ENCODE peak calls at places on chromosomes 6 and 20, in four cellular contexts. N is HL-60, F is K562, B is GM12878. S is an unnamed sample.

GRCh38 chr6:12923644-12924235 is 207.2 kb downstream of the PHACTR1 start:
- DNase-seq in B (no peak), N (no peak), F (no peak), S (peak)

GRCh38 chr20:23362392-23363256 is 642 bp downstream of the GZF1 start:
- DNase-seq in B (no peak), F (no peak), N (no peak), S (peak)

GRCh38 chr6:56101141-56101553 is 146.2 kb downstream of the COL21A1 start:
- DNase-seq in N (peak), F (no peak), B (no peak), S (no peak)

GRCh38 chr6:71473908-71474307 is 185.3 kb downstream of the OGFRL1 start:
- DNase-seq in F (no peak), N (no peak), B (no peak), S (no peak)

GRCh38 chr6:161876231-161876630 is 602.4 kb upstream of the AGPAT4 start:
- DNase-seq in N (no peak), F (no peak), B (no peak), S (no peak)

GRCh38 chr20:59567585-59568508 is 36.5 kb upstream of the PHACTR3 start:
- DNase-seq in B (no peak), N (no peak), F (no peak), S (no peak)

GRCh38 chr6:15021074-15021473 is 224.8 kb upstream of the JARID2 start:
- DNase-seq in B (no peak), N (no peak), F (no peak), S (no peak)

GRCh38 chr6:166156942-166157341 is 10.7 kb downstream of the TBXT start:
- DNase-seq in F (no peak), B (no peak), N (no peak), S (no peak)

GRCh38 chr20:59006864-59007757 is at the start of gene CTSZ:
- DNase-seq in N (peak), B (no peak), F (peak), S (peak)

GRCh38 chr20:32718749-32719348 is 24.4 kb downstream of the COMMD7 start:
- DNase-seq in N (no peak), F (no peak), B (no peak), S (no peak)

GRCh38 chr20:4548552-4548951 is 173.2 kb upstream of the PRND start:
- DNase-seq in N (no peak), B (no peak), F (no peak), S (no peak)

GRCh38 chr6:148677594-148678476 is 69.0 kb upstream of the UST start:
- DNase-seq in B (peak), N (no peak), F (no peak), S (no peak)

GRCh38 chr6:130825772-130826441 is 1.3 kb upstream of the SMLR1 start:
- DNase-seq in F (no peak), B (no peak), N (no peak), S (no peak)

GRCh38 chr20:13857304-13857703 is 72.5 kb downstream of the NDUFAF5 start:
- DNase-seq in N (no peak), B (no peak), F (no peak), S (no peak)

GRCh38 chr6:17283074-17283473 is 1.9 kb downstream of the RBM24 start:
- DNase-seq in N (no peak), B (no peak), F (no peak), S (no peak)

GRCh38 chr6:53673138-53673801 is 7.7 kb upstream of the KLHL31 start:
- DNase-seq in N (no peak), F (no peak), B (no peak), S (no peak)

GRCh38 chr6:33112148-33112547 is 36.4 kb downstream of the HLA-DPB1 start:
- DNase-seq in F (peak), N (no peak), B (peak), S (peak)

GRCh38 chr6:101666256-101666655 is 272.7 kb downstream of the GRIK2 start:
- DNase-seq in B (no peak), N (no peak), F (no peak), S (no peak)

GRCh38 chr20:46237221-46237620 is 71.1 kb downstream of the CDH22 start:
- DNase-seq in F (no peak), B (no peak), N (no peak), S (no peak)

GRCh38 chr6:33162471-33162870 is 29.8 kb downstream of the COL11A2 start:
- DNase-seq in B (no peak), F (peak), N (no peak), S (peak)

GRCh38 chr6:3773696-3774298 is 22.3 kb upstream of the PXDC1 start:
- DNase-seq in N (no peak), B (no peak), F (no peak), S (no peak)

GRCh38 chr20:61576372-61576771 is 324.3 kb downstream of the CDH4 start:
- DNase-seq in B (no peak), N (no peak), F (no peak), S (no peak)

GRCh38 chr20:9166153-9166780 is 97.4 kb downstream of the PLCB4 start:
- DNase-seq in N (no peak), B (no peak), F (no peak), S (no peak)

GRCh38 chr6:75526502-75527127 is 33.0 kb upstream of the FILIP1 start:
- DNase-seq in N (peak), F (peak), B (peak), S (no peak)

GRCh38 chr20:258963-259362 is 1.4 kb downstream of the DEFB132 start:
- DNase-seq in F (peak), N (no peak), B (no peak), S (no peak)

GRCh38 chr6:81511423-81511822 is 241.1 kb downstream of the TENT5A start:
- DNase-seq in N (no peak), F (no peak), B (no peak), S (no peak)

GRCh38 chr20:50380697-50381040 is 129.5 kb upstream of the PTPN1 start:
- DNase-seq in F (no peak), N (no peak), B (no peak), S (no peak)

GRCh38 chr6:157274471-157275226 is 48.7 kb downstream of the TMEM242 start:
- DNase-seq in F (peak), B (peak), N (no peak), S (peak)

GRCh38 chr6:29651413-29652197 is 5.3 kb upstream of the MOG start:
- DNase-seq in F (peak), N (no peak), B (no peak), S (no peak)

GRCh38 chr6:80271074-80271473 is 164.6 kb downstream of the BCKDHB start:
- DNase-seq in B (no peak), F (no peak), N (no peak), S (no peak)

GRCh38 chr20:40568200-40568599 is 120.8 kb downstream of the MAFB start:
- DNase-seq in N (no peak), B (no peak), F (no peak), S (no peak)

GRCh38 chr20:25270829-25271251 is 23.0 kb downstream of the PYGB start:
- DNase-seq in F (no peak), N (no peak), B (no peak), S (no peak)

GRCh38 chr6:43992126-43992663 is 135.1 kb downstream of the MRPL14 start:
- DNase-seq in B (no peak), F (no peak), N (no peak), S (no peak)

GRCh38 chr20:36017034-36017951 is 48.9 kb downstream of the CNBD2 start:
- DNase-seq in N (no peak), F (no peak), B (no peak), S (no peak)

GRCh38 chr6:35808688-35809087 is 3.5 kb downstream of the LHFPL5 start:
- DNase-seq in B (no peak), F (no peak), N (no peak), S (no peak)
- TF ChIP-seq SPI1 in B (no peak), F (no peak), N (no peak), S (no peak)

GRCh38 chr6:138571174-138571573 is 71.9 kb upstream of the NHSL1 start:
- DNase-seq in B (no peak), N (no peak), F (no peak), S (no peak)

GRCh38 chr6:138570716-138571020 is 71.4 kb upstream of the NHSL1 start:
- DNase-seq in N (no peak), F (no peak), B (no peak), S (no peak)

GRCh38 chr6:138571585-138572199 is 72.4 kb upstream of the NHSL1 start:
- DNase-seq in B (no peak), F (no peak), N (no peak), S (no peak)

GRCh38 chr6:138572885-138573284 is 73.6 kb upstream of the NHSL1 start:
- DNase-seq in F (no peak), N (no peak), B (no peak), S (no peak)

GRCh38 chr6:138572200-138572875 is 73.0 kb upstream of the NHSL1 start:
- DNase-seq in F (no peak), N (no peak), B (no peak), S (no peak)
- TF ChIP-seq POLR2AphosphoS5 in F (no peak), N (no peak), B (no peak), S (no peak)

GRCh38 chr6:45448417-45449389 is 71.0 kb upstream of the SUPT3H start:
- DNase-seq in N (no peak), F (no peak), B (no peak), S (no peak)
- TF ChIP-seq SPI1 in N (no peak), F (no peak), B (no peak), S (no peak)

GRCh38 chr6:105603779-105604592 is 201.1 kb upstream of the PREP start:
- DNase-seq in B (no peak), N (no peak), F (no peak), S (no peak)

GRCh38 chr6:105598264-105598663 is 195.4 kb upstream of the PREP start:
- DNase-seq in N (no peak), F (no peak), B (no peak), S (no peak)

GRCh38 chr6:105600342-105601293 is 197.7 kb upstream of the PREP start:
- DNase-seq in F (no peak), N (no peak), B (no peak), S (no peak)

GRCh38 chr6:105604593-105604905 is 201.7 kb upstream of the PREP start:
- DNase-seq in B (no peak), N (no peak), F (no peak), S (no peak)

GRCh38 chr6:105601541-105602174 is 198.8 kb upstream of the PREP start:
- DNase-seq in N (peak), F (no peak), B (peak), S (no peak)
- TF ChIP-seq POLR2AphosphoS5 in N (no peak), F (no peak), B (peak), S (no peak)

GRCh38 chr20:53048387-53048786 is 76.2 kb downstream of the TSHZ2 start:
- DNase-seq in N (no peak), B (no peak), F (no peak), S (no peak)

GRCh38 chr20:53045941-53046340 is 73.8 kb downstream of the TSHZ2 start:
- DNase-seq in N (no peak), F (no peak), B (no peak), S (no peak)

GRCh38 chr20:53047203-53047602 is 75.0 kb downstream of the TSHZ2 start:
- DNase-seq in F (no peak), N (no peak), B (no peak), S (no peak)

GRCh38 chr20:53052380-53052779 is 80.2 kb downstream of the TSHZ2 start:
- DNase-seq in B (no peak), N (no peak), F (no peak), S (no peak)

DNA sequence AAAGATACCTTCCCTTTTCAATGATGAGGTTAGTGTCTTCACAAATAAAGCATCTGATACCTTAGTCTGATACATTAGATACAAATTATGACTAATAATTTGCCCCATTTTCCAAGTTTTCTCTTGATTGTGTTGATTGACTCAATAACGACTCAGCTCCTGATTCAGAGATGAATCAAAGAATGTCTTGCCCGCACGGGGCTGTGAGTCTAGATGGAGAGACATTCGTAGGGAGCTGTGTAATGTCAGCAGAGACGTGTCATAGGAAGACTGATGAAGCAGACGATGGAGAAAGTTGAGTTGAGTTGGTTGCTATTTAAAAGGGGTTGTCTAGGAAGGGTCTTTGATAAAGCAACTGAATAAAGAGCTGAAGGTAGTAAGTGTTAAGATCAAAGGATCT is 78.2 kb downstream of the TSHZ2 start:
- DNase-seq in F (no peak), B (no peak), N (no peak), S (no peak)
- TF ChIP-seq SPI1 in F (no peak), B (no peak), N (no peak), S (no peak)

DNA sequence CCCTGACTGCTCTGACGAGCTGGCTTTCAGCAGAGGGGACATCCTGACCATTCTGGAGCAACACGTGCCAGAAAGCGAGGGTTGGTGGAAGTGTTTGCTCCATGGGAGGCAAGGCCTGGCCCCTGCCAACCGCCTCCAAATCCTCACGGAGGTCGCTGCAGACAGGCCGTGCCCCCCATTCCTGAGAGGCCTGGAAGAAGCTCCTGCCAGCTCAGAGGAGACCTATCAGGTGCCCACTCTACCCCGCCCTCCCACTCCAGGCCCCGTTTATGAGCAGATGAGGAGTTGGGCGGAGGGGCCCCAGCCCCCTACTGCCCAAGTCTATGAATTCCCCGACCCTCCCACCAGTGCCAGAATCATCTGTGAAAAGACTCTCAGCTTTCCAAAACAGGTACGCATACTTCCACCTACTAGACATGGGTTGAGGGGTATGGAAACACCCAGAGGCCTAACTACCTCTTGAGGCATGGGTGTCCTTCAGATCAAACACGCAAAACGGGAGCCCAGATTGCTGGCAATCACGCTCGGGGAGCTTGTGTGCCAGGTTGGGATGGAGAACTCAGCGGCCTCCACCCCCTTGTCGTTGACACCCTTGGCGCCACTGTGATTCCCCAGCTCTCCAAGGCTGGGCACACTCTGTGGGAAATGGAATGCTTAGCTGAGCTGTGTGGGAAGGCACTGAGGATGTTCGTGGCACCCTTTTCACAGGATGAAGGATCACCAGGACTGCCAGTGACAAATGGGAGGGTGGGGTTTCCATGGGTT is 25.3 kb downstream of the CASS4 start:
- DNase-seq in B (no peak), F (no peak), N (no peak), S (no peak)
- TF ChIP-seq POLR2AphosphoS5 in B (no peak), F (no peak), N (no peak), S (no peak)

DNA sequence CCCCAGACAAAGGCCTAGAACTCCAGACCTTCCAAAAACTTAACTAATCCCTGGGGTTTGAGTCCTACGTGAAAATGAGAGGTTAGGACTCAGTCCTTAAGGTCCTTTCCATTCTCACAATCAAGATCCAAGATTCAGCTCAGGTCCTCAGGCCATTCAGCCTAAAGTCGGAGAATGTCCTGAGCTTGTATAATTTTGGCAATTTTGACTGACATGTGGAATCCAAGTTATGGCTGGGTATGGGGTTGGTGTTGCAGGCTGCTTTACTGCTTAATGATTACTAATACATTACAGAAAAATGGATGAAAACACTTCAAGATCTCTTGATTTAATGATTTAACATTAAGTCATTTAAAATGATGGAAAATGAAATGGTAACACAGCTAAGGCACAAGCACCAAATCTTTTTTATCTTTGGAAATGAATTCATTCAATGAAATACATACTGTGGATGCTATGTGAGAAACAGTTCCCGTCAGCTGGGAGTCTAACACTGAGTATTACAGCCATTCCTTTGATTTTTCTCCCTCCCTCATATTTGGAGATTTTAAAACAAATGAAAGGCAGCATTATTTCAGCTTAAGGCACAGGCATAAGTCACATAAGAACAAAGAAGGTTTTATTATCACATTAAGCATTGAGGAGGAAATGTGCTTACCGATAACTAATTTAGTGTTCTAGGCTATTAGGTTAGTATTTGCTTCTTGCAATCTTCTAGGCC is 1.3 kb downstream of the ARHGAP18 start:
- DNase-seq in F (no peak), B (no peak), N (no peak), S (no peak)
- TF ChIP-seq SPI1 in F (no peak), B (no peak), N (no peak), S (no peak)

DNA sequence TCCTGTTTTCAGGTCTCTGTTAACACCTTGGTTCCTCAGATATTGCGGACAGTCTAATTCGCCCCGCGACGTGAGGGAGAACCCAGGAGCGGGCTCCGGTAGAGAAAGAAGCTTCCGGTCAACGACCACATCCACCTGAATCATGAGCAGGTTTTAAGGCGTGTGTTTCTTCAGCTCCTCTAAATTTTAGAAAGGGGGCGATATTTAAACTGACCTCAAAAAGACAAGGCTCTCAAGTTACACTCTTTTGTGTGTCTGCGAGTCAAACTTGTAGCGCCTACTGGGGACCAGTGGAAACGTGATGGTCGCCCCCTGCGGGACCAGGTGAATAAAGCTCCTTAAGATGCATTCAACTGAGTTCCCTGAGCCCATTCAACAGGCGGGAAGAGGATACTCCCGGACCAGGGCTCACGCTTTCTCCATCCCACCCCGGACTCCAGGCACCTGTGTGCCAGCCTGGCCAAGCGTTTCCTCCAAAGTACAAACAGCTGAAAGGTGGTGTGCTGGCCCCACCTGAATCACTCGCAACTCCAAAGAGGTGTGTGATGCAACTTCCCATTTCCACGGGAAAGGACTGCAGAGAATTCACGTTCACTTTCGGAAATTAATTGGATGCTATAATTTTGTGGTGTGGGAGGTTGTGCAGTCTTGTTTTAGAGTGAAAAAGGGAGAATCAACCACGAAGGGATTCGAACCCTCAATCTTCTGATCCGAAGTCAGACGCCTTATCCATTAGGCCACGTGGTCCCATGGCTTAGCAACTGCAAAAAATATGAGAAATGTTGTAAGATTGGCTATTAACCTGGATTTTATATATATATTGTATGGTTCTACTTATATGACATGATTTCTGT is 17.0 kb downstream of the GPX5 start:
- DNase-seq in F (peak), N (peak), B (peak), S (peak)
- TF ChIP-seq POLR2AphosphoS5 in F (peak), N (no peak), B (no peak), S (no peak)

DNA sequence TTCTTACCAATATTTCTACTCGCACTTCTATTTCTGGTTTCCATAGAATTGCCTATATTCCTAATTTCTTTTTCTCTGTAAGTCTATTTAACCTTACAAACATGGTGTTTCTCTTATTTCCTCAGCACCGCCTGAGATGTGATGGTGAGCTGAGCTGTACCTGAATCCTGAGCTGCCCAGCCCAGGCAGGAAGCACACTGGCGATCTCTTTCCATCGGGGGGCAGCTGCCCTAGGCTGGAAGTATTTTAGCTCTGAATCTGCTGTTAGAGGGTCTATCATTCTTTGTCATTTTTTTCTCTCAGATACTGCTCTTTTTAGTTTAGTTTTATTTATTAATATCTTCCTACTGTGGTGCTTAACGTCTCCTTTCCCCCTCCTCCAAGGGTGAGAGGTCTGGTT is 173.4 kb upstream of the SLC35B3 start:
- DNase-seq in N (no peak), B (no peak), F (no peak), S (no peak)
- TF ChIP-seq SPI1 in N (no peak), B (no peak), F (no peak), S (no peak)